ENCODE peak calls at places on chromosomes 1 and 21, in seven cellular contexts. A is mesenchymal stem cell, D is AG10803, S is B cell, Q is fibroblast of the conjunctiva, J is T1000, L is LHCN-M2. P is an unnamed sample.

GRCh38 chr1:97640677-97641076 is 280.2 kb downstream of the DPYD start:
- DNase-seq in A (no peak), D (no peak), S (no peak), Q (no peak), J (peak), L (no peak), P (no peak)

GRCh38 chr1:21906173-21907078 is 30.7 kb downstream of the HSPG2 start:
- DNase-seq in A (peak), D (peak), S (no peak), Q (peak), J (no peak), L (peak), P (no peak)

GRCh38 chr1:168783424-168783823 is 54.4 kb upstream of the DPT start:
- DNase-seq in A (peak), D (no peak), S (no peak), Q (no peak), J (no peak), L (peak), P (no peak)

GRCh38 chr1:61253059-61253735 is 170.8 kb downstream of the NFIA start:
- DNase-seq in A (peak), D (peak), S (no peak), Q (peak), J (no peak), L (peak), P (peak)

GRCh38 chr21:38291875-38292274 is 35.1 kb downstream of the KCNJ15 start:
- DNase-seq in A (no peak), D (no peak), S (no peak), Q (no peak), J (no peak), L (no peak), P (no peak)

GRCh38 chr1:205676597-205676996 is 3.7 kb downstream of the SLC45A3 start:
- DNase-seq in A (no peak), D (no peak), S (no peak), Q (no peak), J (no peak), L (no peak), P (no peak)

GRCh38 chr1:232915212-232915611 is 35.2 kb upstream of the NTPCR start:
- DNase-seq in A (no peak), D (no peak), S (no peak), Q (no peak), J (no peak), L (no peak), P (no peak)

GRCh38 chr1:226945106-226945857 is 5.2 kb downstream of the COQ8A start:
- DNase-seq in A (no peak), D (no peak), S (no peak), Q (no peak), J (no peak), L (peak), P (peak)

GRCh38 chr21:32083175-32083574 is 195.7 kb downstream of the MIS18A start:
- DNase-seq in A (no peak), D (no peak), S (no peak), Q (no peak), J (no peak), L (no peak), P (no peak)

GRCh38 chr1:82464362-82464931 is 663.7 kb downstream of the ADGRL2 start:
- DNase-seq in A (peak), D (no peak), S (no peak), Q (peak), J (no peak), L (peak), P (peak)

GRCh38 chr21:43331962-43332458 is 94.9 kb downstream of the SIK1 start:
- DNase-seq in A (peak), D (peak), S (no peak), Q (peak), J (peak), L (peak), P (peak)

GRCh38 chr1:198657550-198658064 is 18.8 kb downstream of the PTPRC start:
- DNase-seq in A (peak), D (peak), S (peak), Q (peak), J (peak), L (peak), P (no peak)

GRCh38 chr1:53293123-53293522 is 34.7 kb downstream of the LRP8 start:
- DNase-seq in A (no peak), D (peak), S (no peak), Q (no peak), J (no peak), L (peak), P (no peak)

GRCh38 chr1:228393811-228394570 is 12.6 kb downstream of the TRIM11 start:
- DNase-seq in A (no peak), D (no peak), S (no peak), Q (no peak), J (no peak), L (no peak), P (no peak)

GRCh38 chr1:227898502-227899140 is 49.1 kb downstream of the WNT9A start:
- DNase-seq in A (no peak), D (no peak), S (no peak), Q (no peak), J (no peak), L (no peak), P (no peak)

GRCh38 chr1:180040034-180040433 is 85.4 kb downstream of the CEP350 start:
- DNase-seq in A (peak), D (peak), S (no peak), Q (peak), J (peak), L (peak), P (no peak)

GRCh38 chr1:229768232-229768631 is 142.2 kb downstream of the URB2 start:
- DNase-seq in A (no peak), D (no peak), S (no peak), Q (no peak), J (no peak), L (no peak), P (no peak)

GRCh38 chr1:160325252-160325651 is 17.8 kb downstream of the COPA start:
- DNase-seq in A (no peak), D (no peak), S (no peak), Q (no peak), J (no peak), L (no peak), P (peak)

GRCh38 chr1:243526180-243526579 is 270.3 kb downstream of the SDCCAG8 start:
- DNase-seq in A (no peak), D (no peak), S (no peak), Q (no peak), J (no peak), L (no peak), P (no peak)

GRCh38 chr21:26758083-26758861 is 86.9 kb downstream of the ADAMTS1 start:
- DNase-seq in A (no peak), D (peak), S (no peak), Q (no peak), J (no peak), L (no peak), P (no peak)

GRCh38 chr1:204349602-204350001 is 10.1 kb downstream of the PLEKHA6 start:
- DNase-seq in A (no peak), D (no peak), S (no peak), Q (no peak), J (no peak), L (no peak), P (no peak)

GRCh38 chr1:84427520-84428188 is 29.4 kb downstream of the DNASE2B start:
- DNase-seq in A (no peak), D (no peak), S (no peak), Q (no peak), J (no peak), L (peak), P (no peak)

GRCh38 chr1:168531605-168532345 is 12.0 kb downstream of the XCL2 start:
- DNase-seq in A (no peak), D (no peak), S (no peak), Q (no peak), J (no peak), L (no peak), P (no peak)

GRCh38 chr21:27480841-27481261 is 514.0 kb upstream of the ADAMTS5 start:
- DNase-seq in A (peak), D (peak), S (no peak), Q (no peak), J (no peak), L (peak), P (no peak)

GRCh38 chr21:33403128-33403785 is at the start of gene IFNGR2:
- DNase-seq in A (peak), D (peak), S (peak), Q (no peak), J (no peak), L (no peak), P (no peak)

P was measured in NCI-H774.